ENCODE peak calls at places on chromosomes 2 and 18, in five cellular contexts. One of them, this sample, is unnamed. For H3K36me3, the result is how much of the 10 kb centered on the place peaks cover.

GRCh38 chr2:200814917-200815316 is 3.2 kb downstream of the BZW1 start:
- DNase-seq in heart left ventricle: no peak
- DNase-seq in PC-3: no peak
- DNase-seq in kidney: no peak
- DNase-seq in left lung: no peak
- DNase-seq in this sample: no peak

GRCh38 chr2:127829845-127830246 is 18.9 kb upstream of the WDR33 start:
- DNase-seq in kidney: no peak
- DNase-seq in left lung: peak
- DNase-seq in PC-3: no peak
- DNase-seq in heart left ventricle: no peak
- DNase-seq in this sample: peak

GRCh38 chr2:48589170-48589767 is 28.4 kb upstream of the GTF2A1L start:
- DNase-seq in PC-3: peak
- DNase-seq in heart left ventricle: peak
- DNase-seq in kidney: no peak
- DNase-seq in left lung: no peak
- DNase-seq in this sample: no peak

GRCh38 chr2:62569907-62570793 is 64.2 kb upstream of the TMEM17 start:
- DNase-seq in left lung: no peak
- DNase-seq in kidney: no peak
- DNase-seq in heart left ventricle: no peak
- DNase-seq in PC-3: no peak
- DNase-seq in this sample: no peak

GRCh38 chr2:206343816-206344215 is 69.4 kb downstream of the ZDBF2 start:
- DNase-seq in heart left ventricle: no peak
- DNase-seq in kidney: no peak
- DNase-seq in PC-3: peak
- DNase-seq in left lung: no peak
- DNase-seq in this sample: no peak

GRCh38 chr2:21123473-21124393 is at the start of gene TDRD15:
- DNase-seq in PC-3: no peak
- DNase-seq in left lung: no peak
- DNase-seq in heart left ventricle: no peak
- DNase-seq in kidney: peak
- DNase-seq in this sample: no peak

GRCh38 chr18:3529597-3529996 is 79.6 kb downstream of the TGIF1 start:
- DNase-seq in left lung: no peak
- DNase-seq in PC-3: no peak
- DNase-seq in kidney: no peak
- DNase-seq in heart left ventricle: no peak
- DNase-seq in this sample: no peak

GRCh38 chr2:215900203-215900611 is 113.1 kb downstream of the MREG start:
- DNase-seq in left lung: peak
- DNase-seq in kidney: no peak
- DNase-seq in PC-3: peak
- DNase-seq in heart left ventricle: no peak
- DNase-seq in this sample: no peak

GRCh38 chr2:27179344-27180000 is 30.7 kb downstream of the TCF23 start:
- DNase-seq in left lung: no peak
- DNase-seq in heart left ventricle: no peak
- DNase-seq in kidney: no peak
- DNase-seq in PC-3: no peak
- DNase-seq in this sample: no peak
- TF ChIP-seq CTCF in left lung: no peak
- TF ChIP-seq CTCF in heart left ventricle: no peak
- TF ChIP-seq CTCF in kidney: no peak
- TF ChIP-seq CTCF in PC-3: no peak
- TF ChIP-seq CTCF in this sample: no peak

GRCh38 chr2:241240320-241241004 is 52.0 kb downstream of the ANO7 start:
- DNase-seq in heart left ventricle: no peak
- DNase-seq in kidney: no peak
- DNase-seq in PC-3: no peak
- DNase-seq in left lung: no peak
- DNase-seq in this sample: no peak
- H3K36me3 ChIP-seq in heart left ventricle: half or more
- H3K36me3 ChIP-seq in kidney: half or more
- H3K36me3 ChIP-seq in PC-3: half or more
- H3K36me3 ChIP-seq in left lung: half or more
- H3K36me3 ChIP-seq in this sample: half or more

DNA sequence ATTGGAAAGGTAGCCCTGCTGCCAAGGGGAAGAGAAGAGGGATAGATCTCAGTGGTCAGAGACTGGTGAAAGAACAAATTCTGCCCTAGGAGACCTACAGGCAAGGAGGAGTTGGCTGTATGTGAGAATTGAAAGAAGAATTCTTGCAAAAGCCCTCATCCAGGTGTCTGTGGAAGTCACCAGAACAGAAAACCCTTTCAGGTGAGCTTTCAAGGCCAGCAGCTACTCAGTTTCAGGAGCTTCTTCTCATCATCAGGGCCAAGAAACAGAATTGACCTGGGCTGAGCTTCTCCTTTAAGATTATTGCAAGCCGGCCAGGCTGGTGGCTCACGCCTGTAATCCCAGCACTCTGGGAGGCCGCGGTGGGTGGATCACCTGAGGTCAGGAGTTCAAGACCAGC is 110.2 kb downstream of the CDK15 start:
- DNase-seq in PC-3: no peak
- DNase-seq in left lung: no peak
- DNase-seq in kidney: no peak
- DNase-seq in heart left ventricle: no peak
- DNase-seq in this sample: no peak
- TF ChIP-seq CTCF in PC-3: no peak
- TF ChIP-seq CTCF in left lung: no peak
- TF ChIP-seq CTCF in kidney: no peak
- TF ChIP-seq CTCF in heart left ventricle: no peak
- TF ChIP-seq CTCF in this sample: no peak

GRCh38 chr18:63824220-63824525 is 49.0 kb downstream of the SERPINB7 start:
- DNase-seq in heart left ventricle: no peak
- DNase-seq in PC-3: no peak
- DNase-seq in left lung: no peak
- DNase-seq in kidney: no peak
- DNase-seq in this sample: no peak
- H3K36me3 ChIP-seq in heart left ventricle: under half
- H3K36me3 ChIP-seq in PC-3: under half
- H3K36me3 ChIP-seq in left lung: under half
- H3K36me3 ChIP-seq in kidney: under half
- H3K36me3 ChIP-seq in this sample: under half

DNA sequence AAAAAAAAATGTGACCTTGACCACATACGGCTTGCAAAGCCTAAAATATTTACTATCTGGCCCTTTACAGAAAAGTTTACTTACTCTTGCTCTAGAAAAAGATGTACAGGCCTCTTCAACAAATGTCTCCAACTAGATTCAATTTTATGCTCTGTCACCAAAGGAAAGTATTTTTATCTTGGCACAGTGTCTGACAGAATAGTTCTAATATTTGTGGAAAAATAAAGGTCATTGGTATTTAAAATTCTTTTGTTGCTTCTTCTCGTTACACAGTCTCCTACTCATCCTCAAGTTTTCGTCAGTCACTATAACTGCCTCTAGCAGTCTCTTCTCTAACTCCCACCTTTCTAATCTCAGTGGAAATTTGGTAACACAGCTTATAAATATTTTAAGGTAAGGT is 1.4 kb downstream of the RBKS start:
- DNase-seq in kidney: no peak
- DNase-seq in heart left ventricle: no peak
- DNase-seq in left lung: no peak
- DNase-seq in PC-3: no peak
- DNase-seq in this sample: no peak
- TF ChIP-seq CTCF in kidney: no peak
- TF ChIP-seq CTCF in heart left ventricle: no peak
- TF ChIP-seq CTCF in left lung: no peak
- TF ChIP-seq CTCF in PC-3: no peak
- TF ChIP-seq CTCF in this sample: no peak

DNA sequence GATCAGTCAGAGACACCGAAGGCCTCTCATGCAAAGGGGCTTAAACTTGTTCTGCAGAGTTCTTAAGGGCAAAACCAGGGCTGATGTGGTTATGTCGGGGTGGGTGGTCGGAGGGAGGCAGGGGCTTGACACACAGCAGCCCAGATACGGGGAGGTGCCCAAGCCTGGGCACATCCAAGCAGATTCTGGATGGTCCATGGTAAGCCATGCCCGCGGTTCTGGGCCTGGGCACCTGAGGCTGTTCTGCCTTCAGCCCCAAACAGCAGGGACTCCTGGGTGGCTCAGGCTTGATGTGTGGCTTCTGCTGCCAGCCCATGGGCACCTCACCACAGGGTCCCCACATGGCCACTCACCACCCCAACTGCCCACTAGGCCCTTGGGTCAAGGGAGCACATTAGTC is 27.3 kb downstream of the STEAP3 start:
- DNase-seq in kidney: no peak
- DNase-seq in PC-3: no peak
- DNase-seq in left lung: no peak
- DNase-seq in heart left ventricle: peak
- DNase-seq in this sample: no peak
- H3K36me3 ChIP-seq in kidney: under half
- H3K36me3 ChIP-seq in PC-3: under half
- H3K36me3 ChIP-seq in left lung: half or more
- H3K36me3 ChIP-seq in heart left ventricle: under half
- H3K36me3 ChIP-seq in this sample: under half

DNA sequence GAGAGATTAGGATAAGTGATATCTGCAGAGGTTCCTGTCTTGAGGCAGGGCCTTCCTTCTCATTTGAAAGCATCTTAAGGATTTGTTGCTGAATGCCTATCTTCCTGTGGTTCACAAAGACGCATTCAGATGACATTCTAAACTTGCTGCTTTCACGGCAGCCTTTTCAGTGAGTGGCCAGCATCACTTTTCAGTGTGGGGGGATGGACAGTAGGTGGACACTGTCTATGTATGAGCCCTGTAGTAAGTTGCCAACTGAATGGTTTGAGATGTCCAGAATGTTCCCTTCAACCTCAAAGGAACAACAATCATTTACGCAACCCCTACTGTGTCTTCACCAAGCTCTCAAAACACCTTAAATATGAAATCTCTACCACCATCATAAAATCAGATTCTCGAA is 46.6 kb downstream of the SETBP1 start:
- DNase-seq in kidney: no peak
- DNase-seq in left lung: no peak
- DNase-seq in heart left ventricle: no peak
- DNase-seq in PC-3: no peak
- DNase-seq in this sample: no peak
- TF ChIP-seq CTCF in kidney: no peak
- TF ChIP-seq CTCF in left lung: no peak
- TF ChIP-seq CTCF in heart left ventricle: no peak
- TF ChIP-seq CTCF in PC-3: no peak
- TF ChIP-seq CTCF in this sample: no peak

GRCh38 chr2:170942615-170943014 is 13.6 kb downstream of the GORASP2 start:
- DNase-seq in left lung: no peak
- DNase-seq in heart left ventricle: no peak
- DNase-seq in kidney: no peak
- DNase-seq in PC-3: no peak
- DNase-seq in this sample: no peak

GRCh38 chr2:170940066-170940465 is 11.0 kb downstream of the GORASP2 start:
- DNase-seq in kidney: no peak
- DNase-seq in heart left ventricle: no peak
- DNase-seq in PC-3: no peak
- DNase-seq in left lung: no peak
- DNase-seq in this sample: no peak

GRCh38 chr2:170944545-170944944 is 15.5 kb downstream of the GORASP2 start:
- DNase-seq in kidney: no peak
- DNase-seq in heart left ventricle: no peak
- DNase-seq in left lung: no peak
- DNase-seq in PC-3: no peak
- DNase-seq in this sample: no peak

GRCh38 chr2:170943596-170943995 is 14.5 kb downstream of the GORASP2 start:
- DNase-seq in PC-3: no peak
- DNase-seq in heart left ventricle: no peak
- DNase-seq in kidney: no peak
- DNase-seq in left lung: no peak
- DNase-seq in this sample: no peak

GRCh38 chr2:170943041-170943440 is 14.0 kb downstream of the GORASP2 start:
- DNase-seq in left lung: no peak
- DNase-seq in heart left ventricle: no peak
- DNase-seq in kidney: no peak
- DNase-seq in PC-3: no peak
- DNase-seq in this sample: no peak
- H3K36me3 ChIP-seq in left lung: under half
- H3K36me3 ChIP-seq in heart left ventricle: under half
- H3K36me3 ChIP-seq in kidney: under half
- H3K36me3 ChIP-seq in PC-3: under half
- H3K36me3 ChIP-seq in this sample: under half

GRCh38 chr18:78580835-78581339 is 398.7 kb upstream of the SALL3 start:
- DNase-seq in heart left ventricle: no peak
- DNase-seq in PC-3: no peak
- DNase-seq in left lung: no peak
- DNase-seq in kidney: no peak
- DNase-seq in this sample: no peak
- TF ChIP-seq CTCF in heart left ventricle: no peak
- TF ChIP-seq CTCF in PC-3: no peak
- TF ChIP-seq CTCF in left lung: no peak
- TF ChIP-seq CTCF in kidney: no peak
- TF ChIP-seq CTCF in this sample: no peak

This sample was measured in CD8-positive, alpha-beta T cell.